ENCODE peak calls at places on chromosomes 12 and 14, in nine cellular contexts. One of them, this sample, is unnamed.

GRCh38 chr14:64638625-64639024 is 65.6 kb upstream of the PLEKHG3 start:
- DNase-seq in stomach: no peak
- DNase-seq in upper lobe of left lung: no peak
- DNase-seq in transverse colon: no peak
- DNase-seq in prostate gland: no peak
- DNase-seq in GM23338: no peak
- DNase-seq in suprapubic skin: no peak
- DNase-seq in K562: no peak
- DNase-seq in HCT116: no peak
- DNase-seq in this sample: no peak

GRCh38 chr14:104544362-104544761 is 35.2 kb upstream of the C14orf180 start:
- DNase-seq in HCT116: no peak
- DNase-seq in upper lobe of left lung: no peak
- DNase-seq in suprapubic skin: peak; percentile 49
- DNase-seq in prostate gland: no peak
- DNase-seq in transverse colon: no peak
- DNase-seq in GM23338: no peak
- DNase-seq in K562: no peak
- DNase-seq in stomach: no peak
- DNase-seq in this sample: peak; percentile 4

GRCh38 chr14:20455355-20456300 is 602 bp downstream of the APEX1 start:
- DNase-seq in prostate gland: no peak
- DNase-seq in K562: peak; percentile 89
- DNase-seq in stomach: peak; percentile 27
- DNase-seq in GM23338: peak; percentile 82
- DNase-seq in HCT116: no peak
- DNase-seq in transverse colon: no peak
- DNase-seq in upper lobe of left lung: no peak
- DNase-seq in suprapubic skin: no peak
- DNase-seq in this sample: peak; percentile 74

GRCh38 chr12:88361493-88361892 is 218.8 kb downstream of the KITLG start:
- DNase-seq in stomach: no peak
- DNase-seq in suprapubic skin: no peak
- DNase-seq in GM23338: no peak
- DNase-seq in upper lobe of left lung: no peak
- DNase-seq in HCT116: no peak
- DNase-seq in transverse colon: no peak
- DNase-seq in prostate gland: no peak
- DNase-seq in K562: no peak
- DNase-seq in this sample: no peak

GRCh38 chr14:92224348-92224954 is 98.5 kb upstream of the SLC24A4 start:
- DNase-seq in suprapubic skin: no peak
- DNase-seq in HCT116: no peak
- DNase-seq in GM23338: no peak
- DNase-seq in K562: peak; percentile 3
- DNase-seq in transverse colon: no peak
- DNase-seq in stomach: no peak
- DNase-seq in upper lobe of left lung: no peak
- DNase-seq in prostate gland: no peak
- DNase-seq in this sample: no peak

GRCh38 chr12:42267408-42268190 is 29.6 kb upstream of the YAF2 start:
- DNase-seq in prostate gland: no peak
- DNase-seq in transverse colon: no peak
- DNase-seq in K562: no peak
- DNase-seq in GM23338: no peak
- DNase-seq in suprapubic skin: no peak
- DNase-seq in stomach: no peak
- DNase-seq in HCT116: no peak
- DNase-seq in upper lobe of left lung: peak; percentile 50
- DNase-seq in this sample: no peak

GRCh38 chr14:26773906-26774593 is 176.2 kb upstream of the NOVA1 start:
- DNase-seq in suprapubic skin: no peak
- DNase-seq in GM23338: no peak
- DNase-seq in prostate gland: no peak
- DNase-seq in transverse colon: no peak
- DNase-seq in upper lobe of left lung: no peak
- DNase-seq in K562: no peak
- DNase-seq in stomach: no peak
- DNase-seq in HCT116: no peak
- DNase-seq in this sample: no peak

GRCh38 chr12:109291531-109292341 is 17.3 kb downstream of the FOXN4 start:
- DNase-seq in prostate gland: peak; percentile 26
- DNase-seq in HCT116: no peak
- DNase-seq in suprapubic skin: no peak
- DNase-seq in K562: no peak
- DNase-seq in GM23338: peak; percentile 92
- DNase-seq in upper lobe of left lung: peak; percentile 79
- DNase-seq in stomach: peak; percentile 34
- DNase-seq in transverse colon: peak; percentile 46
- DNase-seq in this sample: peak; percentile 83

GRCh38 chr12:122081697-122082221 is 3.2 kb downstream of the MLXIP start:
- DNase-seq in upper lobe of left lung: no peak
- DNase-seq in HCT116: no peak
- DNase-seq in K562: peak; percentile 52
- DNase-seq in prostate gland: no peak
- DNase-seq in suprapubic skin: no peak
- DNase-seq in transverse colon: peak; percentile 60
- DNase-seq in GM23338: no peak
- DNase-seq in stomach: no peak
- DNase-seq in this sample: peak; percentile 88

GRCh38 chr12:91126516-91126915 is 15.2 kb upstream of the LUM start:
- DNase-seq in upper lobe of left lung: no peak
- DNase-seq in K562: no peak
- DNase-seq in transverse colon: no peak
- DNase-seq in suprapubic skin: no peak
- DNase-seq in GM23338: no peak
- DNase-seq in HCT116: no peak
- DNase-seq in prostate gland: no peak
- DNase-seq in stomach: no peak
- DNase-seq in this sample: no peak

GRCh38 chr14:75800792-75801191 is 139.7 kb downstream of the TTLL5 start:
- DNase-seq in HCT116: no peak
- DNase-seq in upper lobe of left lung: no peak
- DNase-seq in suprapubic skin: no peak
- DNase-seq in GM23338: peak; percentile 82
- DNase-seq in transverse colon: no peak
- DNase-seq in prostate gland: no peak
- DNase-seq in K562: peak; percentile 3
- DNase-seq in stomach: no peak
- DNase-seq in this sample: no peak
- TF ChIP-seq CTCF in HCT116: peak; percentile 53
- TF ChIP-seq CTCF in upper lobe of left lung: no peak
- TF ChIP-seq CTCF in suprapubic skin: no peak
- TF ChIP-seq CTCF in GM23338: peak; percentile 72
- TF ChIP-seq CTCF in transverse colon: no peak
- TF ChIP-seq CTCF in prostate gland: no peak
- TF ChIP-seq CTCF in K562: no peak
- TF ChIP-seq CTCF in stomach: no peak
- TF ChIP-seq CTCF in this sample: no peak

GRCh38 chr12:71661977-71662522 is 1.6 kb downstream of the ZFC3H1 start:
- DNase-seq in upper lobe of left lung: no peak
- DNase-seq in GM23338: no peak
- DNase-seq in stomach: no peak
- DNase-seq in suprapubic skin: no peak
- DNase-seq in K562: no peak
- DNase-seq in prostate gland: no peak
- DNase-seq in HCT116: no peak
- DNase-seq in transverse colon: no peak
- DNase-seq in this sample: no peak

GRCh38 chr12:71664411-71665108 is 459 bp downstream of the THAP2 start:
- DNase-seq in K562: no peak
- DNase-seq in stomach: no peak
- DNase-seq in transverse colon: no peak
- DNase-seq in GM23338: no peak
- DNase-seq in suprapubic skin: no peak
- DNase-seq in prostate gland: no peak
- DNase-seq in upper lobe of left lung: no peak
- DNase-seq in HCT116: no peak
- DNase-seq in this sample: no peak

GRCh38 chr12:71662861-71663560 is 637 bp downstream of the ZFC3H1 start:
- DNase-seq in prostate gland: peak; percentile 39
- DNase-seq in upper lobe of left lung: peak; percentile 92
- DNase-seq in suprapubic skin: peak; percentile 84
- DNase-seq in transverse colon: peak; percentile 73
- DNase-seq in K562: peak; percentile 75
- DNase-seq in stomach: peak; percentile 62
- DNase-seq in GM23338: peak; percentile 73
- DNase-seq in HCT116: no peak
- DNase-seq in this sample: peak; percentile 81

GRCh38 chr12:71665109-71665476 is 992 bp downstream of the THAP2 start:
- DNase-seq in GM23338: no peak
- DNase-seq in prostate gland: no peak
- DNase-seq in HCT116: no peak
- DNase-seq in transverse colon: no peak
- DNase-seq in upper lobe of left lung: no peak
- DNase-seq in suprapubic skin: no peak
- DNase-seq in stomach: peak; percentile 27
- DNase-seq in K562: no peak
- DNase-seq in this sample: no peak

GRCh38 chr12:71663561-71664410 is at the start of the genes THAP2 and ZFC3H1:
- DNase-seq in suprapubic skin: peak; percentile 96
- DNase-seq in prostate gland: peak; percentile 97
- DNase-seq in GM23338: peak; percentile 100
- DNase-seq in transverse colon: peak; percentile 94
- DNase-seq in upper lobe of left lung: no peak
- DNase-seq in K562: peak; percentile 99
- DNase-seq in HCT116: peak; percentile 99
- DNase-seq in stomach: peak; percentile 94
- DNase-seq in this sample: peak; percentile 98
- TF ChIP-seq POLR2AphosphoS5 in suprapubic skin: peak; percentile 93
- TF ChIP-seq POLR2AphosphoS5 in prostate gland: peak; percentile 97
- TF ChIP-seq POLR2AphosphoS5 in GM23338: peak; percentile 94
- TF ChIP-seq POLR2AphosphoS5 in transverse colon: peak; percentile 99
- TF ChIP-seq POLR2AphosphoS5 in upper lobe of left lung: peak; percentile 99
- TF ChIP-seq POLR2AphosphoS5 in K562: peak; percentile 88
- TF ChIP-seq POLR2AphosphoS5 in HCT116: peak; percentile 88
- TF ChIP-seq POLR2AphosphoS5 in stomach: peak; percentile 98
- TF ChIP-seq POLR2AphosphoS5 in this sample: peak; percentile 99

DNA sequence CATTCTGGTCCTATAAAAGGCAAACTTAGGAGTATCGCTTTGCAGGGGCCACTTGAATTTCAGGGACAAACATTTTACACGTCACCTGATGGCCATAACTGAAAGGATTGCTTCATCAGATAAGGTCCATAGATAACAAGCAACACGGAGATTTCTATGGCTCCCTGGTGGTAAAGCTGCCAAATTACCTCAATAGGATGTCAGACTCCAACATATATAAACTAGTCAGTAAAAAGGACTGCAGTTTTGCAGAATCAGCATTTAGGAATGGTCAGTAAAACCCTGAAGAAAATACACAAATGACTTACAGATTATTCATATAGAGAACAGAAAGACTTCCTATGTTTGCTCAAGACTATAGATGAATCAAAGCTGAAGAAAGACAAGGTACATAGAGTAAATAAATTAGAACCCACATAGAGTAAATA is 66.1 kb upstream of the GRIP1 start:
- DNase-seq in suprapubic skin: no peak
- DNase-seq in GM23338: peak; percentile 29
- DNase-seq in stomach: no peak
- DNase-seq in HCT116: no peak
- DNase-seq in K562: no peak
- DNase-seq in prostate gland: no peak
- DNase-seq in transverse colon: no peak
- DNase-seq in upper lobe of left lung: no peak
- DNase-seq in this sample: no peak
- TF ChIP-seq CTCF in suprapubic skin: no peak
- TF ChIP-seq CTCF in GM23338: peak; percentile 17
- TF ChIP-seq CTCF in stomach: no peak
- TF ChIP-seq CTCF in HCT116: no peak
- TF ChIP-seq CTCF in K562: no peak
- TF ChIP-seq CTCF in prostate gland: no peak
- TF ChIP-seq CTCF in transverse colon: no peak
- TF ChIP-seq CTCF in upper lobe of left lung: no peak
- TF ChIP-seq CTCF in this sample: no peak

GRCh38 chr12:124536613-124537012 is 30.8 kb downstream of the NCOR2 start:
- DNase-seq in suprapubic skin: no peak
- DNase-seq in upper lobe of left lung: no peak
- DNase-seq in prostate gland: no peak
- DNase-seq in K562: no peak
- DNase-seq in HCT116: no peak
- DNase-seq in GM23338: no peak
- DNase-seq in transverse colon: no peak
- DNase-seq in stomach: no peak
- DNase-seq in this sample: no peak

GRCh38 chr12:124535066-124535740 is 32.2 kb downstream of the NCOR2 start:
- DNase-seq in K562: no peak
- DNase-seq in suprapubic skin: no peak
- DNase-seq in stomach: no peak
- DNase-seq in GM23338: no peak
- DNase-seq in upper lobe of left lung: no peak
- DNase-seq in prostate gland: no peak
- DNase-seq in HCT116: no peak
- DNase-seq in transverse colon: no peak
- DNase-seq in this sample: no peak

GRCh38 chr12:124539084-124540041 is 28.0 kb downstream of the NCOR2 start:
- DNase-seq in K562: no peak
- DNase-seq in stomach: no peak
- DNase-seq in suprapubic skin: no peak
- DNase-seq in transverse colon: no peak
- DNase-seq in HCT116: no peak
- DNase-seq in upper lobe of left lung: peak; percentile 83
- DNase-seq in prostate gland: no peak
- DNase-seq in GM23338: no peak
- DNase-seq in this sample: no peak

GRCh38 chr12:124537525-124538193 is 29.8 kb downstream of the NCOR2 start:
- DNase-seq in transverse colon: no peak
- DNase-seq in upper lobe of left lung: peak; percentile 87
- DNase-seq in K562: no peak
- DNase-seq in HCT116: no peak
- DNase-seq in suprapubic skin: no peak
- DNase-seq in stomach: peak; percentile 50
- DNase-seq in prostate gland: no peak
- DNase-seq in GM23338: no peak
- DNase-seq in this sample: no peak

DNA sequence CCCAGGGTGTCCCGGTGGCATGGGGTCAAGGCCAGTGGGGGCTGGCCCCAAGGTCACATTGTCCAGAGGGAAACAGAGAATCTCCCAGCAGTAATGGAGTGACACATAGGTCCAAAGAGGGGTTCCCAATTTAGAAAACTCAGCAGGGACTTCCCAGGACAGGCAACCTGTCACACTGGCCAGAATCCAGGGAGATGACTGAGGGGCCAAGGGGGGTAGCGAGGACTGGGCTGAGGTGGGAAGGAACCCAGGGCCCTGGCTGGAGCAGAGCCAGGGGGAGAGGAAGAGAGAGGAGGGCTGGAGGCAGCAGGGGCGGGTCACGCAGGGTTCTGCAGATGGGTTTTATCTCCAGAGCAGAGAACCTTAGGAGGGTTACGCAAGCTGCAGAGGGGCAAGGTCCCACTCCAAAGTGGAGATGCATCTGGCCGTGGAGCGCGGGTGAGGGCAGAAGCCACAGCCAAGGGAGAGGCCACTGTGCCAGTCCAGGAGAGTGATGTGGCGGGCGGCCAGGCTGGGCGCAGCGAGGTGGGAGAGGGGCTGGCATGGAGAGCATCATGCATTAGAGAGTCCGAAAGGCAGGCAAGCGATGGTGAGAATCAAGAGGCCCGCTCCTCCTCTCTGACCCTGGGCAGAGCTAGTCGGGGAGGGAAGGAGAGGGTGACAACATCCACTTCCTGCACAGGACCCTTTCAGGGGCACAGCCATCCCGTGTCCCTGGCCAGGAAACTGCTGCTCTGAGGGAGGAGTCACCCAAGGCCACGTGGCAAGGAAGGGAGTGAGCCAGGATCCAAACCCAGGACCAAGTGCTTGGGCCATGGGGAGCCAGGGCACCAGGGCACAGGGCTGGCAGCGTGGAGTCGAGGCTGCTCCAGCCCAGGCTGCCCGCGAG is 29.0 kb downstream of the NCOR2 start:
- DNase-seq in transverse colon: no peak
- DNase-seq in HCT116: no peak
- DNase-seq in K562: no peak
- DNase-seq in GM23338: no peak
- DNase-seq in upper lobe of left lung: peak; percentile 85
- DNase-seq in prostate gland: no peak
- DNase-seq in stomach: no peak
- DNase-seq in suprapubic skin: no peak
- DNase-seq in this sample: no peak
- TF ChIP-seq POLR2AphosphoS5 in transverse colon: no peak
- TF ChIP-seq POLR2AphosphoS5 in HCT116: no peak
- TF ChIP-seq POLR2AphosphoS5 in K562: no peak
- TF ChIP-seq POLR2AphosphoS5 in GM23338: peak; percentile 14
- TF ChIP-seq POLR2AphosphoS5 in upper lobe of left lung: no peak
- TF ChIP-seq POLR2AphosphoS5 in prostate gland: no peak
- TF ChIP-seq POLR2AphosphoS5 in stomach: no peak
- TF ChIP-seq POLR2AphosphoS5 in suprapubic skin: no peak
- TF ChIP-seq POLR2AphosphoS5 in this sample: no peak

This sample was measured in sigmoid colon.